ENCODE peak calls at places on chromosome 9, in four cellular contexts. One of them, this sample, is unnamed.

GRCh38 chr9:72586388-72587160 is 65.2 kb downstream of the TMC1 start:
- DNase-seq in right cardiac atrium: no peak
- DNase-seq in cardiac muscle cell: no peak
- DNase-seq in RWPE1: peak; percentile 85
- DNase-seq in this sample: no peak

GRCh38 chr9:128457207-128457606 is 1.4 kb downstream of the ODF2 start:
- DNase-seq in right cardiac atrium: no peak
- DNase-seq in cardiac muscle cell: no peak
- DNase-seq in RWPE1: no peak
- DNase-seq in this sample: no peak

GRCh38 chr9:90476058-90476457 is 166.6 kb downstream of the DIRAS2 start:
- DNase-seq in cardiac muscle cell: no peak
- DNase-seq in right cardiac atrium: no peak
- DNase-seq in RWPE1: no peak
- DNase-seq in this sample: no peak

GRCh38 chr9:22682536-22683392 is 236.1 kb downstream of the DMRTA1 start:
- DNase-seq in cardiac muscle cell: no peak
- DNase-seq in right cardiac atrium: no peak
- DNase-seq in RWPE1: peak; percentile 46
- DNase-seq in this sample: no peak

GRCh38 chr9:107137495-107138202 is 145.4 kb upstream of the RAD23B start:
- DNase-seq in right cardiac atrium: no peak
- DNase-seq in RWPE1: peak; percentile 51
- DNase-seq in cardiac muscle cell: peak; percentile 47
- DNase-seq in this sample: no peak

GRCh38 chr9:114369567-114370240 is 18.1 kb downstream of the AKNA start:
- DNase-seq in cardiac muscle cell: no peak
- DNase-seq in RWPE1: no peak
- DNase-seq in right cardiac atrium: no peak
- DNase-seq in this sample: no peak

GRCh38 chr9:33080534-33080933 is 4.1 kb upstream of the SMU1 start:
- DNase-seq in right cardiac atrium: no peak
- DNase-seq in RWPE1: peak; percentile 83
- DNase-seq in cardiac muscle cell: no peak
- DNase-seq in this sample: no peak

GRCh38 chr9:87075537-87075936 is 128.2 kb upstream of the GAS1 start:
- DNase-seq in RWPE1: no peak
- DNase-seq in cardiac muscle cell: no peak
- DNase-seq in right cardiac atrium: no peak
- DNase-seq in this sample: no peak

GRCh38 chr9:75083188-75083976 is 4.6 kb downstream of the NMRK1 start:
- DNase-seq in right cardiac atrium: peak; percentile 60
- DNase-seq in RWPE1: peak; percentile 57
- DNase-seq in cardiac muscle cell: peak; percentile 61
- DNase-seq in this sample: no peak

GRCh38 chr9:81071108-81071507 is 618.2 kb downstream of the TLE1 start:
- DNase-seq in cardiac muscle cell: no peak
- DNase-seq in right cardiac atrium: no peak
- DNase-seq in RWPE1: no peak
- DNase-seq in this sample: no peak

GRCh38 chr9:114588671-114589526 is 1.3 kb downstream of the ATP6V1G1 start:
- DNase-seq in RWPE1: peak; percentile 57
- DNase-seq in right cardiac atrium: no peak
- DNase-seq in cardiac muscle cell: no peak
- DNase-seq in this sample: no peak

GRCh38 chr9:77751341-77752091 is 103.4 kb upstream of the GNA14 start:
- DNase-seq in cardiac muscle cell: peak; percentile 65
- DNase-seq in right cardiac atrium: no peak
- DNase-seq in RWPE1: peak; percentile 25
- DNase-seq in this sample: no peak

GRCh38 chr9:113578877-113579269 is 115.3 kb downstream of the RGS3 start:
- DNase-seq in RWPE1: peak; percentile 98
- DNase-seq in cardiac muscle cell: no peak
- DNase-seq in right cardiac atrium: peak; percentile 65
- DNase-seq in this sample: no peak

GRCh38 chr9:21770877-21771560 is 31.4 kb upstream of the MTAP start:
- DNase-seq in RWPE1: peak; percentile 68
- DNase-seq in right cardiac atrium: no peak
- DNase-seq in cardiac muscle cell: no peak
- DNase-seq in this sample: no peak

GRCh38 chr9:93900971-93901861 is 53.9 kb downstream of the BARX1 start:
- DNase-seq in cardiac muscle cell: no peak
- DNase-seq in RWPE1: no peak
- DNase-seq in right cardiac atrium: no peak
- DNase-seq in this sample: peak; percentile 2

GRCh38 chr9:79829566-79830347 is 258.0 kb downstream of the TLE4 start:
- DNase-seq in right cardiac atrium: no peak
- DNase-seq in RWPE1: no peak
- DNase-seq in cardiac muscle cell: no peak
- DNase-seq in this sample: no peak

GRCh38 chr9:28774433-28775029 is 1201.2 kb upstream of the C9orf72 start:
- DNase-seq in RWPE1: peak; percentile 29
- DNase-seq in cardiac muscle cell: peak; percentile 57
- DNase-seq in right cardiac atrium: no peak
- DNase-seq in this sample: no peak

GRCh38 chr9:35618854-35619799 is 914 bp upstream of the CD72 start:
- DNase-seq in RWPE1: no peak
- DNase-seq in right cardiac atrium: no peak
- DNase-seq in cardiac muscle cell: no peak
- DNase-seq in this sample: no peak

GRCh38 chr9:111661150-111661801 is at the start of gene GNG10:
- DNase-seq in RWPE1: peak; percentile 87
- DNase-seq in cardiac muscle cell: peak; percentile 86
- DNase-seq in right cardiac atrium: peak; percentile 86
- DNase-seq in this sample: peak; percentile 73

GRCh38 chr9:133167769-133168168 is 4.1 kb upstream of the GBGT1 start:
- DNase-seq in right cardiac atrium: no peak
- DNase-seq in RWPE1: no peak
- DNase-seq in cardiac muscle cell: no peak
- DNase-seq in this sample: peak; percentile 22

GRCh38 chr9:114611516-114612271 is 603 bp downstream of the TMEM268 start:
- DNase-seq in RWPE1: peak; percentile 70
- DNase-seq in right cardiac atrium: peak; percentile 81
- DNase-seq in cardiac muscle cell: peak; percentile 61
- DNase-seq in this sample: peak; percentile 77

GRCh38 chr9:18499987-18500386 is 26.0 kb downstream of the ADAMTSL1 start:
- DNase-seq in cardiac muscle cell: peak; percentile 53
- DNase-seq in RWPE1: no peak
- DNase-seq in right cardiac atrium: no peak
- DNase-seq in this sample: no peak

DNA sequence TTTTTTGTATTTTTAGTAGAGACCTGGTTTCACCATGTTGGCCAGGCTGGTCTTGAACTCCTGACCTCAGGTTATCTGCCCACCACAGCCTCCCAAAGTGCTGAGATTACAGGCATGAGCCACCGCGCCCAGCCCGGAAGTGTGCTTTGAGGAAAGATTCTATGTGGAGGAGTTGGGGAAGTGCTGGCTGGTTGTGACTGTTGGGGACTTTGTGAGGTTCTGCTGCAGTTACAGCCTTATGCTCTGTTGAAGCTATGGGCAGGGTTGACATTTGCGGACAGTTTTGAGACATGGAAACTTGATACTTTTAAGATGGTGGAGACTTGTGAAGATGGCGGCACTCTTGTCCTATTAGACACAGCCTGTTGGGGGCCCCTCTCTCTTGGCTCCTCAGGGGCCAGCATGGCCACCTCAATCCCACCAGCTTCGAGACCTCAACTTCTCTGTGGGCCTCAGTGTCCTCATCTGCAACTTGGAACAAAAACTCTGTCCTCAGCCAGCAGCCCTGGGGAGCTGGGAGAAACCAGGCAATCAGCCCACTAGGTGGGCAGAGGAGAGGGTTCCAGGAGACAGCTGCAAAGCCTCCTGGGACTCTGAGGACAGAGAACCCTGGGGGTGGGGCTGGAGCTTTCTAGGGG is 24.9 kb downstream of the C9orf50 start:
- DNase-seq in RWPE1: no peak
- DNase-seq in right cardiac atrium: peak; percentile 66
- DNase-seq in cardiac muscle cell: no peak
- DNase-seq in this sample: no peak
- H3K27ac ChIP-seq in RWPE1: peak overlapping the region; percentile 22
- H3K27ac ChIP-seq in right cardiac atrium: no peak overlapping the region
- H3K27ac ChIP-seq in cardiac muscle cell: no peak overlapping the region
- H3K27ac ChIP-seq in this sample: no peak overlapping the region

DNA sequence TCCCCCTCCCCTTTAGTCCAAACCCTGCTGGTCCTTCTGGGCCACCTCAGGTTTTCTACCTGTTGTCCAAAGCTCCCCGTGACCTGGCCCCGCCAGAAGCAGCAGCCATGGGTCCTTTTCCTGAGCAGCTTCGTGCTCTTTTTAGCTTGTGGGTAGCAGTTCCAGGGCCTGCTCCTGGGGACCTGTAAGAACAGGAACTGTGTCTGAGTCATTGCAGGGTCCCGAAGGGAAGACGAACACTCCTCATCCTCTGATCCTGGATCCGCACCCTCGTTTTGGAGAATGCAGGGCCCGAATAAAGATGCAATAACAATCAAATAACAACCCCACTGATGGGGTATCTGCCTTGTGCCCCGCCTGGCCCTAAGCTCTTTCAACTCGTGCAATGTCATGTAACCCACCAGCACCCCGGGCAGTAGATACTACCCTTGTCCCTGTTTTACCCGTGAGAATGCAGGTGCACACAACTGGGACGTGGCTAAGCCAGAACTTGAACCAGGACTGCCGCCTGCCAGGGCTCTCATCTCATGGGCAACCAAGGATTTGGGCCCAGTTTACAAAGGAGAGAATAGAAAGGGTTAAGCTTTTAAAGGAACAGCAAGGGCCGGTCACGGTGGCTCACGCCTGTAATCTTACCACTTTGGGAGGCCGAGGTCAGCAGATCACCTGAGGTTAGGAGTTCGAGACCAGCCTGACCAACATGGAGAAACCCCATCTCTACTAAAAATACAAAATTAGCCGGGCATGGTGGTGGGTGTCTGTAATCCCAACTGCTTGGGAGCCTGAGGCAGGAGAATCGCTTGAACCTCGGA is 33.2 kb downstream of the NEK6 start:
- DNase-seq in cardiac muscle cell: no peak
- DNase-seq in RWPE1: no peak
- DNase-seq in right cardiac atrium: no peak
- DNase-seq in this sample: no peak
- H3K27ac ChIP-seq in cardiac muscle cell: no peak overlapping the region
- H3K27ac ChIP-seq in RWPE1: peak overlapping the region; percentile 90
- H3K27ac ChIP-seq in right cardiac atrium: no peak overlapping the region
- H3K27ac ChIP-seq in this sample: no peak overlapping the region

GRCh38 chr9:122810306-122810946 is 10.5 kb downstream of the OR1K1 start:
- DNase-seq in right cardiac atrium: peak; percentile 80
- DNase-seq in cardiac muscle cell: peak; percentile 80
- DNase-seq in RWPE1: peak; percentile 89
- DNase-seq in this sample: peak; percentile 75
- H3K27ac ChIP-seq in right cardiac atrium: no peak overlapping the region
- H3K27ac ChIP-seq in cardiac muscle cell: no peak overlapping the region
- H3K27ac ChIP-seq in RWPE1: no peak overlapping the region
- H3K27ac ChIP-seq in this sample: no peak overlapping the region

DNA sequence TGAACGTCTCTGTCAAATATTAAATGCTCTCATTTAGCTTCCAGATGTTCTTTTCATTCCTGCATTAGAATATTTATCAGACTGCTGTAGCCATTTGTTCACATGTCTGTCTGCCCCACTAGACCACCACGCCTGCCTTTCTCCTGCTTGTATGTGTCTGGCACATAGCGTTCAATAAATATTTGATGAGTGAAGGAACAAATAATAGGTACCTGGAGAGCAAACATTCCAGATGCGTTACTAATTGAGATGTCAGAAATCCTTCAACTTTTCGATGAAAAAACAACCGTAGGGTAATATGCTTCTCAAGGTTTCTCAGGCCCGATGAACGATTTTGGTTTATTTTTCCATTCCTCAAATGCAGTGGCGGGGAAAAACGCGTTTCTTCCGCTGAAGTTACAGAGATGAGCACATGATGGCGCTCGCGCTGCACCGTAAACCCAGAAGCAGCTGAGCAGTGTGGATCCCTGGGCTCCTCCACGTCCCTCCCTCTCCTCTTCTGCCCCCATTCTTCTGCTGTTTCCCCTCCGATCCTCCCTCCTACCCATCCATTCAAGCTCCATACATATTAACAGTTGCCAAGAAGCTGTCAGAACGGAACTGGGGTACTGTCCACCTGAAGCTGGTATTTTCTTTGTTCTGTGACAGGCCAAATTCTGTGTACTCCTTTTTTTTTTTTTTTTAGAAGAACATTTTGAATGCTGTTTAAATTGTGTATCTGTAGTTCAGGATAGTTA is 245.4 kb downstream of the MPDZ start:
- DNase-seq in cardiac muscle cell: peak; percentile 80
- DNase-seq in RWPE1: peak; percentile 70
- DNase-seq in right cardiac atrium: peak; percentile 79
- DNase-seq in this sample: peak; percentile 10
- H3K27ac ChIP-seq in cardiac muscle cell: no peak overlapping the region
- H3K27ac ChIP-seq in RWPE1: no peak overlapping the region
- H3K27ac ChIP-seq in right cardiac atrium: no peak overlapping the region
- H3K27ac ChIP-seq in this sample: no peak overlapping the region

DNA sequence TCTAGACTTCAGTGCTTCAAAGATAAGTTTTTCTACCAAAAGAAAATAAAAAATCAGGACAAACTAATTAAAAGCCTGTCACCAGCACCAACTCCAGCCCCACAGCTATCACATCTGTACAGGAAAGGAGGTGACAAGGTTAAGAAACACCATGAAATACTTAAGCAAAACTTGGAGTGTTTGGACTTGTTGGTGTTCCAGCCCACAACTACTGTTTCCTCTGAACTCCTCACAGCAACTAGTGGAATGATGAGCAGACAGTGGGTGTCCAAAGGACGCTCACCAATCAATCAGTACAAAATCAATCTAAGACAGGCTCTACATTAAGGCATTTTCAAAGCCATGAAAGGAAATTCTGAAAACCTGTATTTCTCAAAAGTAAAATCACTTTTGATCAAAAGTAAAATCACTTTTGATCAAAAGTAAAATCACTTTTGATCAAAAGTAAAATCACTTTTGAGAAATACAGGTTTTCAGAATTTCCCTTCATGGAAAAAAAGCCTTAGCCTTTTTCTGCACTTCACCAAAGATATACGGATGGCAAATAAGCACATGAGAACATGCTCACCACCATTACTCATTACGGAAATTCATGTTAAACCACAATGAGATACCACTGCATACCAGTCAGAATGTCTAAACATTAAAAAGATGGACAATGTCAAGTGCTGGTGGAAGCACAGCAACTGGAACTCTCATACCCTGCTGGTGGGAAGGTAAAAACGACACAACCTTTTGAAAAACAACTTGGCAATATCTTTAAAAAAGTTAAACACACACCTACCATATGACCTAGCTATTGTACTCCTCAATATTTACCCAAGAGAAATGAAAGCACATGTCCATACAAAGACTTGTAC is 79.7 kb downstream of the MED27 start:
- DNase-seq in cardiac muscle cell: no peak
- DNase-seq in RWPE1: peak; percentile 73
- DNase-seq in right cardiac atrium: no peak
- DNase-seq in this sample: no peak
- H3K27ac ChIP-seq in cardiac muscle cell: no peak overlapping the region
- H3K27ac ChIP-seq in RWPE1: no peak overlapping the region
- H3K27ac ChIP-seq in right cardiac atrium: no peak overlapping the region
- H3K27ac ChIP-seq in this sample: no peak overlapping the region

This sample was measured in ovary.